ENCODE peak calls at places on chromosomes 12 and 14, in eight cellular contexts. D, B, Q, X, R, S, W and V are unnamed samples.
A peak's percentile ranks its signal among the peaks of the same experiment; 100 is the strongest.

GRCh38 chr12:54162741-54163140 is 26.0 kb downstream of the SMUG1 start:
- DNase-seq in D (no peak), B (no peak), Q (no peak), X (no peak), R (no peak), S (peak; percentile 57), W (no peak), V (no peak)

GRCh38 chr12:46487567-46488131 is 115.1 kb upstream of the SLC38A2 start:
- DNase-seq in D (no peak), B (no peak), Q (no peak), X (no peak), R (no peak), S (no peak), W (peak; percentile 4), V (no peak)

GRCh38 chr12:107014050-107014449 is 27.1 kb upstream of the MTERF2 start:
- DNase-seq in D (peak; percentile 36), B (no peak), Q (no peak), X (no peak), R (no peak), S (no peak), W (no peak), V (peak; percentile 54)

GRCh38 chr14:96164861-96165490 is 39.7 kb upstream of the BDKRB2 start:
- DNase-seq in D (no peak), B (no peak), Q (no peak), X (no peak), R (peak; percentile 64), S (no peak), W (no peak), V (peak; percentile 25)

GRCh38 chr12:26043139-26044006 is 81.5 kb downstream of the BHLHE41 start:
- DNase-seq in D (no peak), B (no peak), Q (no peak), X (no peak), R (no peak), S (no peak), W (no peak), V (no peak)

GRCh38 chr14:96120941-96121340 is 81.8 kb downstream of the C14orf132 start:
- DNase-seq in D (no peak), B (no peak), Q (no peak), X (no peak), R (no peak), S (no peak), W (no peak), V (no peak)

GRCh38 chr14:58297762-58298476 is 436 bp upstream of the ARID4A start:
- DNase-seq in D (peak; percentile 99), B (peak; percentile 100), Q (peak; percentile 78), X (peak; percentile 97), R (peak; percentile 100), S (peak; percentile 99), W (peak; percentile 97), V (peak; percentile 97)

GRCh38 chr14:75293920-75294648 is 15.5 kb downstream of the FOS start:
- DNase-seq in D (peak; percentile 95), B (peak; percentile 99), Q (no peak), X (peak; percentile 94), R (peak; percentile 93), S (peak; percentile 97), W (peak; percentile 91), V (peak; percentile 99)

GRCh38 chr12:108850854-108851573 is 6.4 kb downstream of the SSH1 start:
- DNase-seq in D (no peak), B (peak; percentile 44), Q (peak; percentile 35), X (no peak), R (peak; percentile 94), S (peak; percentile 66), W (peak; percentile 66), V (no peak)

GRCh38 chr12:59182191-59182590 is 261.9 kb upstream of the LRIG3 start:
- DNase-seq in D (no peak), B (no peak), Q (no peak), X (no peak), R (no peak), S (no peak), W (no peak), V (no peak)

GRCh38 chr12:3321881-3322280 is 169.1 kb upstream of the PRMT8 start:
- DNase-seq in D (no peak), B (no peak), Q (no peak), X (no peak), R (no peak), S (no peak), W (no peak), V (no peak)

GRCh38 chr14:85308531-85309300 is 221.2 kb upstream of the FLRT2 start:
- DNase-seq in D (no peak), B (no peak), Q (no peak), X (no peak), R (no peak), S (no peak), W (no peak), V (no peak)

GRCh38 chr12:131900397-131900796 is 6.0 kb downstream of the ULK1 start:
- DNase-seq in D (no peak), B (no peak), Q (no peak), X (no peak), R (no peak), S (no peak), W (no peak), V (peak; percentile 23)

GRCh38 chr12:99146730-99147129 is 500.8 kb upstream of the GARIN6 start:
- DNase-seq in D (no peak), B (no peak), Q (no peak), X (no peak), R (no peak), S (no peak), W (no peak), V (no peak)

GRCh38 chr14:54877015-54877702 is 25.5 kb downstream of the GCH1 start:
- DNase-seq in D (no peak), B (no peak), Q (no peak), X (no peak), R (no peak), S (no peak), W (no peak), V (no peak)

GRCh38 chr14:58882577-58883018 is 244.8 kb downstream of the DACT1 start:
- DNase-seq in D (no peak), B (peak; percentile 85), Q (no peak), X (no peak), R (peak; percentile 37), S (peak; percentile 54), W (no peak), V (no peak)

GRCh38 chr12:27779837-27780611 is at the start of the genes KLHL42 and MANSC4:
- DNase-seq in D (peak; percentile 62), B (peak; percentile 74), Q (peak; percentile 76), X (peak; percentile 59), R (peak; percentile 80), S (peak; percentile 85), W (peak; percentile 67), V (peak; percentile 85)

GRCh38 chr14:104138891-104139459 is 588 bp downstream of the KIF26A start:
- DNase-seq in D (no peak), B (no peak), Q (no peak), X (peak; percentile 25), R (no peak), S (no peak), W (no peak), V (no peak)

GRCh38 chr12:91892081-91892855 is 253.4 kb downstream of the BTG1 start:
- DNase-seq in D (no peak), B (no peak), Q (no peak), X (no peak), R (no peak), S (no peak), W (no peak), V (no peak)

GRCh38 chr12:92424338-92424737 is 278.5 kb upstream of the PLEKHG7 start:
- DNase-seq in D (no peak), B (peak; percentile 37), Q (no peak), X (no peak), R (peak; percentile 11), S (no peak), W (no peak), V (no peak)

GRCh38 chr14:96069421-96069820 is 30.3 kb downstream of the C14orf132 start:
- DNase-seq in D (no peak), B (no peak), Q (no peak), X (no peak), R (no peak), S (no peak), W (no peak), V (no peak)

GRCh38 chr12:92208613-92209121 is 63.0 kb upstream of the BTG1 start:
- DNase-seq in D (peak; percentile 61), B (peak; percentile 17), Q (peak; percentile 7), X (no peak), R (peak; percentile 38), S (no peak), W (no peak), V (no peak)

GRCh38 chr14:60249321-60250251 is 565 bp downstream of the PPM1A start:
- DNase-seq in D (no peak), B (peak; percentile 64), Q (peak; percentile 44), X (peak; percentile 50), R (peak; percentile 63), S (peak; percentile 86), W (peak; percentile 59), V (peak; percentile 86)

GRCh38 chr14:61258985-61259384 is 22.2 kb downstream of the TMEM30B start:
- DNase-seq in D (no peak), B (peak; percentile 60), Q (no peak), X (no peak), R (peak; percentile 46), S (no peak), W (no peak), V (no peak)

GRCh38 chr14:78921856-78922255 is 751.7 kb downstream of the NRXN3 start:
- DNase-seq in D (no peak), B (no peak), Q (no peak), X (no peak), R (peak; percentile 75), S (no peak), W (no peak), V (no peak)